ENCODE peak calls at places on chromosomes 7 and 10, in four cellular contexts. O is A549, K is ovary, R is IMR-90. C is an unnamed sample.

GRCh38 chr10:63698815-63699205 is 177.6 kb downstream of the REEP3 start:
- DNase-seq in O (no peak), K (no peak), R (no peak), C (no peak)

GRCh38 chr10:94583164-94583563 is 37.6 kb downstream of the HELLS start:
- DNase-seq in O (no peak), K (no peak), R (no peak), C (no peak)

GRCh38 chr7:112669306-112669705 is 120.9 kb downstream of the TMEM168 start:
- DNase-seq in O (no peak), K (no peak), R (no peak), C (no peak)

GRCh38 chr10:64648915-64649314 is 1127.7 kb downstream of the REEP3 start:
- DNase-seq in O (no peak), K (no peak), R (no peak), C (no peak)

GRCh38 chr10:120181154-120181553 is 275.9 kb upstream of the PLPP4 start:
- DNase-seq in O (no peak), K (no peak), R (no peak), C (no peak)

GRCh38 chr7:54581511-54581910 is 39.3 kb downstream of the VSTM2A start:
- DNase-seq in O (no peak), K (no peak), R (no peak), C (no peak)

GRCh38 chr10:117168729-117169128 is 28.6 kb upstream of the KCNK18 start:
- DNase-seq in O (no peak), K (no peak), R (no peak), C (no peak)

GRCh38 chr10:112687647-112688046 is 240.6 kb downstream of the VTI1A start:
- DNase-seq in O (no peak), K (no peak), R (peak), C (peak)

GRCh38 chr7:25995893-25996529 is 156.0 kb upstream of the NFE2L3 start:
- DNase-seq in O (no peak), K (no peak), R (no peak), C (no peak)

GRCh38 chr10:120508393-120508792 is 51.4 kb downstream of the PLPP4 start:
- DNase-seq in O (no peak), K (no peak), R (no peak), C (peak)

GRCh38 chr10:132387723-132388210 is 9.2 kb upstream of the PWWP2B start:
- DNase-seq in O (peak), K (peak), R (peak), C (peak)

GRCh38 chr7:155738652-155739537 is 73.4 kb downstream of the SHH start:
- DNase-seq in O (peak), K (peak), R (peak), C (no peak)
- TF ChIP-seq POLR2A in O (no peak), K (no peak), R (no peak), C (no peak)

GRCh38 chr10:71814923-71815411 is 36.1 kb downstream of the PSAP start:
- DNase-seq in O (no peak), K (no peak), R (no peak), C (no peak)
- TF ChIP-seq POLR2A in O (no peak), K (no peak), R (no peak), C (no peak)

GRCh38 chr7:121081327-121081936 is 92.9 kb downstream of the CPED1 start:
- DNase-seq in O (peak), K (no peak), R (peak), C (no peak)

GRCh38 chr7:121078701-121079227 is 90.3 kb downstream of the CPED1 start:
- DNase-seq in O (no peak), K (no peak), R (no peak), C (no peak)

GRCh38 chr7:121080913-121081326 is 92.4 kb downstream of the CPED1 start:
- DNase-seq in O (no peak), K (no peak), R (no peak), C (no peak)

GRCh38 chr7:121080257-121080912 is 91.9 kb downstream of the CPED1 start:
- DNase-seq in O (no peak), K (no peak), R (no peak), C (no peak)

GRCh38 chr7:121079425-121080169 is 91.1 kb downstream of the CPED1 start:
- DNase-seq in O (no peak), K (no peak), R (peak), C (no peak)
- TF ChIP-seq POLR2A in O (no peak), K (no peak), R (no peak), C (no peak)

GRCh38 chr7:98284335-98285036 is 3.0 kb downstream of the BRI3 start:
- DNase-seq in O (no peak), K (peak), R (peak), C (peak)
- TF ChIP-seq POLR2A in O (no peak), K (no peak), R (no peak), C (peak)

GRCh38 chr10:11611248-11612003 is at the start of gene USP6NL:
- DNase-seq in O (peak), K (peak), R (peak), C (peak)
- TF ChIP-seq POLR2A in O (peak), K (peak), R (peak), C (peak)

GRCh38 chr10:19702215-19702614 is 114.0 kb upstream of the PLXDC2 start:
- DNase-seq in O (no peak), K (no peak), R (peak), C (peak)

GRCh38 chr10:19706904-19707303 is 109.3 kb upstream of the PLXDC2 start:
- DNase-seq in O (no peak), K (no peak), R (no peak), C (no peak)

GRCh38 chr10:19707376-19707775 is 108.9 kb upstream of the PLXDC2 start:
- DNase-seq in O (no peak), K (no peak), R (no peak), C (no peak)

GRCh38 chr10:19705273-19705672 is 111.0 kb upstream of the PLXDC2 start:
- DNase-seq in O (no peak), K (no peak), R (no peak), C (no peak)

DNA sequence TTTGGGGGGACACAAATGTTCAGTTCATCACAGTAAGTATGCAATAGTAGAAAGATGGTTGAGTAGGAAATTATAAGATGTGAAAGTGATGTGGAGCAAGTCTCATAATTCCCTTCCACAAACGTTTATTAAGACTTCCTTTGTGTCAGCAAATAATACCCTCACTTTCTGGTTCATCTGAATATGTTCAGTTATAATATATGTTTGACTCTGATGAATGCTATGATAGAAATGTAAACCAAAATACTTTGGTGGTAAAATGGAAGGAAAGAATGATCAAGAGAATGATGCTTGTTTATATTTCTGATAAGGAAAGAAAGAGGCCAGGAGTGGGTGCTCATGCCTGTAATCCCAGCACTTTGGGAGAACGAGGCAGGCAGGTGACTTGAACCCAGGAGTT is 111.7 kb upstream of the PLXDC2 start:
- DNase-seq in O (no peak), K (no peak), R (peak), C (no peak)
- TF ChIP-seq POLR2A in O (no peak), K (no peak), R (no peak), C (no peak)

GRCh38 chr10:16891375-16892313 is 74.4 kb upstream of the RSU1 start:
- DNase-seq in O (no peak), K (peak), R (peak), C (no peak)
- TF ChIP-seq POLR2A in O (no peak), K (no peak), R (peak), C (peak)

GRCh38 chr7:116524609-116525297 is at the start of gene CAV1:
- DNase-seq in O (peak), K (peak), R (peak), C (peak)
- TF ChIP-seq POLR2A in O (peak), K (peak), R (peak), C (peak)

C was measured in H54.